ENCODE peak calls at places on chromosomes 5 and 9, in seven cellular contexts. F is ELF-1; Z is Daoy; W is DMS 273 treated with DMSO at 0.1 percent for 48 hours; P is effector CD4-positive, alpha-beta T cell; A is dorsolateral prefrontal cortex; R is pancreas. U is an unnamed sample.

GRCh38 chr5:103217101-103217500 is 41.5 kb upstream of the MACIR start:
- DNase-seq in F (no peak), Z (no peak), W (no peak), P (no peak), A (no peak), R (no peak), U (no peak)

GRCh38 chr9:93234600-93234999 is 50.7 kb downstream of the WNK2 start:
- DNase-seq in F (no peak), Z (no peak), W (no peak), P (no peak), A (no peak), R (no peak), U (no peak)

GRCh38 chr5:80870442-80870841 is 89.7 kb upstream of the RASGRF2 start:
- DNase-seq in F (no peak), Z (no peak), W (no peak), P (no peak), A (no peak), R (no peak), U (no peak)

GRCh38 chr9:97525451-97525850 is 24.0 kb downstream of the TMOD1 start:
- DNase-seq in F (no peak), Z (peak; percentile 51), W (no peak), P (no peak), A (no peak), R (no peak), U (peak; percentile 3)

GRCh38 chr5:119290161-119290569 is 65.7 kb upstream of the TNFAIP8 start:
- DNase-seq in F (no peak), Z (peak; percentile 48), W (no peak), P (no peak), A (no peak), R (no peak), U (peak; percentile 93)

GRCh38 chr9:136711751-136712689 is at the start of gene DIPK1B:
- DNase-seq in F (peak; percentile 65), Z (peak; percentile 47), W (no peak), P (no peak), A (peak; percentile 48), R (peak; percentile 42), U (no peak)

GRCh38 chr9:113393281-113393680 is 7.8 kb downstream of the ALAD start:
- DNase-seq in F (no peak), Z (no peak), W (no peak), P (no peak), A (peak; percentile 49), R (no peak), U (no peak)

GRCh38 chr5:178118345-178118744 is 5.0 kb downstream of the N4BP3 start:
- DNase-seq in F (no peak), Z (no peak), W (no peak), P (no peak), A (no peak), R (no peak), U (no peak)

GRCh38 chr9:129160712-129161533 is 17.1 kb downstream of the IER5L start:
- DNase-seq in F (no peak), Z (no peak), W (no peak), P (no peak), A (no peak), R (no peak), U (peak; percentile 41)

GRCh38 chr5:141636413-141637265 is at the start of the genes HDAC3 and RELL2:
- DNase-seq in F (peak; percentile 97), Z (peak; percentile 96), W (peak; percentile 62), P (peak; percentile 91), A (peak; percentile 94), R (peak; percentile 96), U (peak; percentile 83)

GRCh38 chr9:84136119-84136868 is 155.7 kb downstream of the RMI1 start:
- DNase-seq in F (no peak), Z (no peak), W (no peak), P (no peak), A (no peak), R (no peak), U (no peak)

GRCh38 chr5:151923865-151924264 is 786 bp downstream of the GLRA1 start:
- DNase-seq in F (peak; percentile 60), Z (peak; percentile 68), W (no peak), P (no peak), A (peak; percentile 57), R (no peak), U (no peak)

GRCh38 chr9:130343445-130343918 is 77.9 kb downstream of the HMCN2 start:
- DNase-seq in F (peak; percentile 70), Z (no peak), W (no peak), P (peak; percentile 11), A (no peak), R (no peak), U (no peak)

GRCh38 chr9:70466976-70467551 is 52.6 kb upstream of the KLF9 start:
- DNase-seq in F (no peak), Z (peak; percentile 69), W (no peak), P (no peak), A (no peak), R (no peak), U (peak; percentile 48)

GRCh38 chr5:157303667-157304327 is 37.9 kb downstream of the CYFIP2 start:
- DNase-seq in F (peak; percentile 52), Z (peak; percentile 24), W (no peak), P (peak; percentile 27), A (no peak), R (no peak), U (no peak)

GRCh38 chr5:83530186-83530585 is 58.6 kb downstream of the VCAN start:
- DNase-seq in F (no peak), Z (no peak), W (no peak), P (no peak), A (no peak), R (no peak), U (no peak)